ENCODE peak calls at places on chromosomes 4 and X, in ten cellular contexts. R is A549; X is endodermal cell; B is lower lobe of right lung; Z is CD8-positive, alpha-beta memory T cell; U is H9; K is aorta; Q is astrocyte; I is cardiac muscle cell; P is heart left ventricle. H is an unnamed sample. For H3K4me1, the result is how much of the 10 kb centered on the place peaks cover.

GRCh38 chrX:2677764-2678163 is 13.3 kb upstream of the CD99 start:
- DNase-seq in R (peak), X (peak), B (peak), Z (no peak), U (peak), K (peak), Q (peak), I (no peak), P (peak), H (no peak)

GRCh38 chr4:36224969-36225903 is 19.1 kb downstream of the ARAP2 start:
- DNase-seq in R (no peak), X (no peak), B (no peak), Z (no peak), U (no peak), K (no peak), Q (no peak), I (no peak), P (no peak), H (no peak)

GRCh38 chr4:38400946-38401345 is 263.1 kb upstream of the KLF3 start:
- DNase-seq in R (no peak), X (no peak), B (no peak), Z (no peak), U (no peak), K (no peak), Q (peak), I (no peak), P (no peak), H (no peak)

GRCh38 chrX:44216171-44216570 is 127.3 kb downstream of the EFHC2 start:
- DNase-seq in R (no peak), X (no peak), B (no peak), Z (no peak), U (no peak), K (no peak), Q (no peak), I (no peak), P (no peak), H (no peak)

GRCh38 chr4:121011138-121011537 is 61.2 kb downstream of the NDNF start:
- DNase-seq in R (no peak), X (no peak), B (no peak), Z (no peak), U (peak), K (no peak), Q (no peak), I (no peak), P (no peak), H (no peak)

GRCh38 chr4:185149392-185149791 is 6.3 kb downstream of the SLC25A4 start:
- DNase-seq in R (no peak), X (no peak), B (no peak), Z (no peak), U (no peak), K (no peak), Q (no peak), I (peak), P (no peak), H (no peak)

GRCh38 chr4:69323284-69323683 is 43.0 kb downstream of the UGT2B28 start:
- DNase-seq in R (no peak), X (peak), B (no peak), Z (no peak), U (no peak), K (no peak), Q (no peak), I (no peak), P (no peak), H (no peak)

GRCh38 chr4:141158219-141158618 is 24.9 kb upstream of the RNF150 start:
- DNase-seq in R (peak), X (no peak), B (no peak), Z (no peak), U (no peak), K (no peak), Q (no peak), I (peak), P (no peak), H (peak)

GRCh38 chrX:119981286-119982070 is 37.9 kb upstream of the NKAP start:
- DNase-seq in R (no peak), X (peak), B (no peak), Z (no peak), U (peak), K (no peak), Q (no peak), I (peak), P (no peak), H (peak)

GRCh38 chr4:147811878-147812277 is 80.0 kb downstream of the ARHGAP10 start:
- DNase-seq in R (no peak), X (no peak), B (no peak), Z (no peak), U (no peak), K (no peak), Q (no peak), I (no peak), P (no peak), H (no peak)

GRCh38 chr4:8506006-8506372 is 65.4 kb downstream of the TRMT44 start:
- DNase-seq in R (no peak), X (no peak), B (no peak), Z (no peak), U (no peak), K (no peak), Q (no peak), I (no peak), P (no peak), H (no peak)

GRCh38 chr4:81833596-81833995 is 361.9 kb upstream of the RASGEF1B start:
- DNase-seq in R (no peak), X (no peak), B (no peak), Z (no peak), U (no peak), K (no peak), Q (no peak), I (no peak), P (no peak), H (no peak)

GRCh38 chrX:54492340-54492739 is 3.7 kb downstream of the FGD1 start:
- DNase-seq in R (no peak), X (no peak), B (no peak), Z (no peak), U (peak), K (peak), Q (peak), I (no peak), P (peak), H (no peak)

GRCh38 chr4:113057891-113058290 is 8.4 kb downstream of the ANK2 start:
- DNase-seq in R (no peak), X (no peak), B (no peak), Z (no peak), U (no peak), K (no peak), Q (peak), I (no peak), P (no peak), H (no peak)

GRCh38 chr4:150582101-150582565 is at the start of gene MAB21L2:
- DNase-seq in R (no peak), X (peak), B (no peak), Z (no peak), U (peak), K (no peak), Q (peak), I (peak), P (no peak), H (no peak)

GRCh38 chr4:78480286-78480685 is 71.3 kb upstream of the ANXA3 start:
- DNase-seq in R (no peak), X (no peak), B (no peak), Z (no peak), U (no peak), K (no peak), Q (no peak), I (no peak), P (no peak), H (no peak)

GRCh38 chrX:130060122-130061069 is 49.9 kb downstream of the ELF4 start:
- DNase-seq in R (peak), X (peak), B (peak), Z (peak), U (peak), K (peak), Q (peak), I (peak), P (peak), H (peak)

GRCh38 chrX:119672252-119672825 is 20.6 kb downstream of the SEPTIN6 start:
- DNase-seq in R (no peak), X (no peak), B (no peak), Z (no peak), U (no peak), K (no peak), Q (no peak), I (no peak), P (no peak), H (peak)

GRCh38 chr4:8442596-8443358 is 2.2 kb downstream of the TRMT44 start:
- DNase-seq in R (no peak), X (no peak), B (no peak), Z (no peak), U (no peak), K (no peak), Q (no peak), I (no peak), P (no peak), H (no peak)

GRCh38 chrX:10904220-10904619 is 206.9 kb upstream of the HCCS start:
- DNase-seq in R (no peak), X (no peak), B (no peak), Z (no peak), U (no peak), K (no peak), Q (peak), I (no peak), P (no peak), H (no peak)

GRCh38 chr4:183362916-183363542 is 40.8 kb upstream of the CLDN24 start:
- DNase-seq in R (no peak), X (peak), B (no peak), Z (no peak), U (no peak), K (no peak), Q (peak), I (no peak), P (no peak), H (no peak)

GRCh38 chr4:80026080-80026479 is 46.9 kb downstream of the ANTXR2 start:
- DNase-seq in R (no peak), X (no peak), B (no peak), Z (no peak), U (no peak), K (no peak), Q (no peak), I (no peak), P (no peak), H (no peak)

GRCh38 chr4:168711197-168712120 is 214.6 kb downstream of the PALLD start:
- DNase-seq in R (no peak), X (no peak), B (no peak), Z (no peak), U (no peak), K (peak), Q (peak), I (no peak), P (peak), H (no peak)

GRCh38 chr4:168710353-168710946 is 213.6 kb downstream of the PALLD start:
- DNase-seq in R (peak), X (peak), B (no peak), Z (no peak), U (no peak), K (no peak), Q (peak), I (peak), P (peak), H (peak)

GRCh38 chr4:168708108-168708507 is 211.3 kb downstream of the PALLD start:
- DNase-seq in R (no peak), X (no peak), B (no peak), Z (no peak), U (no peak), K (no peak), Q (peak), I (no peak), P (no peak), H (no peak)

GRCh38 chr4:168705121-168705520 is 208.3 kb downstream of the PALLD start:
- DNase-seq in R (no peak), X (no peak), B (no peak), Z (no peak), U (no peak), K (no peak), Q (no peak), I (no peak), P (no peak), H (no peak)

GRCh38 chr4:168707205-168707604 is 210.4 kb downstream of the PALLD start:
- DNase-seq in R (no peak), X (no peak), B (no peak), Z (no peak), U (no peak), K (no peak), Q (no peak), I (no peak), P (peak), H (no peak)
- H3K27ac ChIP-seq in R (peak), X (no peak), B (no peak), Z (no peak), U (no peak), K (no peak), Q (no peak), I (no peak), P (no peak), H (no peak)

DNA sequence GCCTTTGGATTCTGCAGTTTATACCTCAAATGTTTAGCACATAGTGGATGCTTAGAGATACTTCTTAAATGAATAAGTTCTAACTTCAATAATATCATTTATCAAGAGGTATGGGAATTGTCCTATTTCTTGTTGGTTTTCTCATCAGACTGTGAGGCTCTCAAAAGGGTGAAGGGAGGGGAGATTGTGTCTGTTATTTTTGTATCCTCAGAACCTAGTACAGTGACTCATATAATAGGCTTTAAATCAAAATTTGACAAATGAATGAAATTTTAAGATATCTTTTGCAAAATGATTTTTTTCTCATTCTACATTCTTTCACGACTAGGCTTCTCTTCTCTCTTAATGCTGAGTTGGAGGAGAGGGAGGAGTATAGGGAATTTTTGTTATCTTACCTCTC is 89.5 kb downstream of the KDR start:
- DNase-seq in R (no peak), X (no peak), B (no peak), Z (no peak), U (no peak), K (no peak), Q (no peak), I (no peak), P (no peak), H (no peak)
- H3K4me1 ChIP-seq in R (under half), X (under half), B (under half), Z (under half), U (under half), K (under half), Q (under half), I (under half), P (under half), H (under half)

GRCh38 chrX:1391370-1391706 is 575 bp downstream of the SLC25A6 start:
- DNase-seq in R (peak), X (peak), B (no peak), Z (no peak), U (no peak), K (no peak), Q (no peak), I (peak), P (peak), H (no peak)
- H3K27ac ChIP-seq in R (peak), X (peak), B (peak), Z (peak), U (no peak), K (no peak), Q (peak), I (peak), P (peak), H (peak)

DNA sequence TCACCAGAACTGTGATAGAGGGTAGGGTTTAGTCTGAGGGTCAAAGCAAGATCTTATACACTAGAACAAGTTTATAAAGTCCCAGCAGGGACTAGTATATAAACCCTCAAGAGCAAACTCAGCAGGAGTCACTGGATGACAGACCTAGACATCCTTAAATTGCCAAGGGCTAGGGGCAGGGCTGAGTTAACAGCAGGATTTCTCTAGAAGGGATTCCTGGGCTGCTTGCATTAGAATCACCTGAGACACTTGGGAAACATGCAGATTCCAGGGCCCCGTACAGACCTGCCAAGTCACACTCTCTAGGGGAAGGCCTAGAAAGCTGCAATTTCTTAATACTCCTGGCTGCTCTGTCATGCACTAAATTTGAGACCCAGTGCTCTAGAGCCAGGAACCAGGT is 6.6 kb upstream of the GPR50 start:
- DNase-seq in R (no peak), X (no peak), B (no peak), Z (no peak), U (no peak), K (no peak), Q (no peak), I (no peak), P (no peak), H (no peak)
- H3K4me1 ChIP-seq in R (under half), X (under half), B (under half), Z (under half), U (under half), K (under half), Q (under half), I (under half), P (under half), H (under half)

DNA sequence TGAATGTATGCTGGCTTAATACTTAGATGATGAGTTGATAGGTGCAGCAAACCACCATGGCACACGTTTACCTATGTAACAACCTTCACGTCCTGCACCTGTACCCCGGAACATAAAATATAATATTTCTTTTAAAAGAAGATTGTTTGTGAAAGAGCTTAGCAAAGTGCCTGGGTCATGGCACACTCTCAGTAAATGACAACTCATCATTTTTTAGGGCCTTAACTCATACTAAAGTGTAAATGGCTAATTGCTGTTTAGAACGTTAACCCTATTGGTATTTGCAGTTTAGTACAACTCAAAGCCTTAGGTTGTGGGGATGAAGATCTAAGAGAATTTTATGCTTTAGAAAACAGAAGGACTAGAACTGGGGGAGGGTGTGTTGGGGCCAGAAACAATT is 67.7 kb downstream of the SEL1L3 start:
- DNase-seq in R (no peak), X (no peak), B (no peak), Z (no peak), U (no peak), K (no peak), Q (no peak), I (no peak), P (no peak), H (no peak)
- H3K27ac ChIP-seq in R (no peak), X (peak), B (no peak), Z (no peak), U (no peak), K (no peak), Q (peak), I (no peak), P (no peak), H (no peak)

GRCh38 chr4:96146686-96147085 is 306.8 kb downstream of the PDHA2 start:
- DNase-seq in R (no peak), X (no peak), B (no peak), Z (no peak), U (no peak), K (no peak), Q (peak), I (no peak), P (no peak), H (no peak)
- H3K4me1 ChIP-seq in R (under half), X (under half), B (under half), Z (under half), U (under half), K (under half), Q (under half), I (under half), P (under half), H (under half)

GRCh38 chr4:152112116-152112515 is 351.3 kb upstream of the GATB start:
- DNase-seq in R (no peak), X (no peak), B (no peak), Z (no peak), U (no peak), K (no peak), Q (no peak), I (no peak), P (no peak), H (no peak)

GRCh38 chr4:152106781-152107321 is 346.0 kb upstream of the GATB start:
- DNase-seq in R (no peak), X (no peak), B (no peak), Z (no peak), U (no peak), K (no peak), Q (peak), I (no peak), P (no peak), H (no peak)

GRCh38 chr4:152110780-152111179 is 350.0 kb upstream of the GATB start:
- DNase-seq in R (no peak), X (no peak), B (no peak), Z (no peak), U (no peak), K (no peak), Q (no peak), I (peak), P (no peak), H (no peak)

GRCh38 chr4:152107736-152108500 is 347.1 kb upstream of the GATB start:
- DNase-seq in R (no peak), X (no peak), B (no peak), Z (no peak), U (no peak), K (no peak), Q (no peak), I (no peak), P (no peak), H (no peak)

DNA sequence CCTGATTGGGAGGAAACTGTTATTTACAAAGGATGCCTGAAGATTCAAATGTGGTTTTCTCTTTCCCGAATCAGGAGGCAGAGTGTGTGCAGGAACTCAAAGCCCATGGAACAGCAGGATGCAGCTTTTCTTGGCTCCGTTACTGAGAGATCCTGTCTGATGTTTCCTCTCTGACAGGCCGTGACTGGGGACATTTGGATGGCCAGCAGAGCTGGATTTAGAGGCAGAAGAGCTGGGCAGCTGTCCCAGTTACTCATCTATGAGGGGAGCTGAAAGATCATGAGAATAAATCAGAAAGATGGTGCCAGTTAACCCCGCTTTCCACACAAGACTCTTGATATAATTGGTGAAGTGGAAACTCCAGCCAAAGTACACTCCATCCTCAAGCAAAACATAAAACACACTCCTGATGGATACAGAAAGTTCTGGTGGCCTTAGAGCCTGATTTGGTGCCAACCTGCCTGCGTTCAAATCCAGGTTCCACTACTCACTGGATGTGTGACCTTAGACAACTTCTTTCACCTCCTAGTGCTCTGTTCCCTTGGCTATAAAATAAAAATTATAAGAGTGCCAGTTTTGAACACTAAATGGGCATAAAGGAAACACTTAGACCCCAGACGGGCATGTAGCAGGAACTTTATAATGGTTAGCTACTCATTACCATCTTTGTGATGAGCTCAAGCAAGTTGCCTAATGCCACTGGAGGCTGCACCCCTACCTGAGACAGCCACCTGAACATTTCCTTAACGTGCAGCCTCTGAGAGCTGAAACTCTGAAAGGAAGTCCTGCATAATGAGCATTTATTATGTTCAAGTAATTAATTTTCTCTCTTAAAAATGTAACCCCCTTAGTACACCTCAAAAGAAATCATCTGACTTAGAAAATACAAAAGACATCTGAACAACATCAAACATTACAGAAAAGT is 349.0 kb upstream of the GATB start:
- DNase-seq in R (no peak), X (no peak), B (no peak), Z (no peak), U (no peak), K (no peak), Q (no peak), I (no peak), P (peak), H (no peak)
- H3K27ac ChIP-seq in R (no peak), X (no peak), B (no peak), Z (no peak), U (no peak), K (no peak), Q (no peak), I (no peak), P (peak), H (no peak)

H was measured in small intestine.